ENCODE peak calls at places on chromosomes 11 and 22, in five cellular contexts. Q, O, B, A and X are unnamed samples.

GRCh38 chr11:44960200-44960845 is 9.6 kb upstream of the TP53I11 start:
- DNase-seq in Q (peak), O (no peak), B (no peak), A (no peak), X (no peak)

GRCh38 chr11:78138694-78139421 is 568 bp downstream of the ALG8 start:
- DNase-seq in Q (peak), O (peak), B (no peak), A (no peak), X (peak)

GRCh38 chr11:129710423-129710822 is 105.2 kb upstream of the TMEM45B start:
- DNase-seq in Q (no peak), O (no peak), B (no peak), A (no peak), X (no peak)

GRCh38 chr22:36331306-36331911 is 56.4 kb downstream of the MYH9 start:
- DNase-seq in Q (peak), O (peak), B (peak), A (peak), X (peak)

GRCh38 chr11:8258771-8259170 is 4.9 kb downstream of the LMO1 start:
- DNase-seq in Q (peak), O (peak), B (no peak), A (no peak), X (no peak)

GRCh38 chr11:80722616-80723015 is 1281.8 kb upstream of the TENM4 start:
- DNase-seq in Q (no peak), O (no peak), B (no peak), A (no peak), X (no peak)

GRCh38 chr11:99268895-99269294 is 248.1 kb downstream of the CNTN5 start:
- DNase-seq in Q (no peak), O (no peak), B (no peak), A (no peak), X (no peak)

GRCh38 chr22:29625090-29625825 is 21.8 kb downstream of the NF2 start:
- DNase-seq in Q (peak), O (peak), B (peak), A (peak), X (no peak)

GRCh38 chr22:37273126-37273845 is 9.0 kb upstream of the CYTH4 start:
- DNase-seq in Q (peak), O (peak), B (no peak), A (no peak), X (no peak)

GRCh38 chr11:64777449-64778222 is 706 bp downstream of the SF1 start:
- DNase-seq in Q (peak), O (peak), B (peak), A (no peak), X (peak)

GRCh38 chr11:93464938-93465337 is 78.3 kb downstream of the SMCO4 start:
- DNase-seq in Q (no peak), O (no peak), B (no peak), A (no peak), X (no peak)

GRCh38 chr11:76795285-76795935 is 12.3 kb downstream of the TSKU start:
- DNase-seq in Q (no peak), O (no peak), B (no peak), A (no peak), X (peak)

GRCh38 chr11:131025421-131026126 is 109.3 kb upstream of the SNX19 start:
- DNase-seq in Q (no peak), O (no peak), B (no peak), A (no peak), X (peak)

GRCh38 chr22:37328017-37328416 is 45.7 kb downstream of the CYTH4 start:
- DNase-seq in Q (peak), O (peak), B (no peak), A (peak), X (no peak)

GRCh38 chr11:134071306-134071705 is 2.4 kb downstream of the JAM3 start:
- DNase-seq in Q (no peak), O (no peak), B (no peak), A (no peak), X (no peak)

GRCh38 chr11:71329165-71329510 is 76.8 kb upstream of the SHANK2 start:
- DNase-seq in Q (no peak), O (no peak), B (no peak), A (no peak), X (no peak)

GRCh38 chr11:16805942-16806341 is 67.5 kb downstream of the C11orf58 start:
- DNase-seq in Q (no peak), O (no peak), B (no peak), A (no peak), X (no peak)

GRCh38 chr22:36160499-36160942 is at the start of gene APOL3:
- DNase-seq in Q (no peak), O (peak), B (no peak), A (no peak), X (peak)